ENCODE peak calls at places on chromosome 1, in nine cellular contexts. One of them, this sample, is unnamed.

GRCh38 chr1:196366817-196367495 is 241.3 kb downstream of the KCNT2 start:
- DNase-seq in CD8-positive, alpha-beta T cell: no peak
- DNase-seq in breast epithelium: no peak
- DNase-seq in endothelial cell of umbilical vein: peak; percentile 65
- DNase-seq in foreskin fibroblast: peak; percentile 9
- DNase-seq in colonic mucosa: no peak
- DNase-seq in fibroblast of pulmonary artery: peak; percentile 26
- DNase-seq in cardiac muscle cell: peak; percentile 30
- DNase-seq in dorsolateral prefrontal cortex: no peak
- DNase-seq in this sample: no peak

GRCh38 chr1:11338351-11338809 is 65.4 kb downstream of the UBIAD1 start:
- DNase-seq in CD8-positive, alpha-beta T cell: no peak
- DNase-seq in cardiac muscle cell: no peak
- DNase-seq in endothelial cell of umbilical vein: no peak
- DNase-seq in foreskin fibroblast: no peak
- DNase-seq in colonic mucosa: no peak
- DNase-seq in dorsolateral prefrontal cortex: no peak
- DNase-seq in fibroblast of pulmonary artery: no peak
- DNase-seq in breast epithelium: no peak
- DNase-seq in this sample: no peak

GRCh38 chr1:108049083-108049819 is 84.3 kb upstream of the VAV3 start:
- DNase-seq in dorsolateral prefrontal cortex: peak; percentile 35
- DNase-seq in CD8-positive, alpha-beta T cell: no peak
- DNase-seq in endothelial cell of umbilical vein: no peak
- DNase-seq in foreskin fibroblast: peak; percentile 70
- DNase-seq in cardiac muscle cell: peak; percentile 38
- DNase-seq in fibroblast of pulmonary artery: peak; percentile 18
- DNase-seq in breast epithelium: no peak
- DNase-seq in colonic mucosa: no peak
- DNase-seq in this sample: peak; percentile 29

GRCh38 chr1:53238197-53239155 is at the start of gene MAGOH:
- DNase-seq in foreskin fibroblast: peak; percentile 98
- DNase-seq in breast epithelium: peak; percentile 90
- DNase-seq in cardiac muscle cell: peak; percentile 98
- DNase-seq in colonic mucosa: peak; percentile 97
- DNase-seq in endothelial cell of umbilical vein: peak; percentile 97
- DNase-seq in dorsolateral prefrontal cortex: peak; percentile 94
- DNase-seq in CD8-positive, alpha-beta T cell: peak; percentile 96
- DNase-seq in fibroblast of pulmonary artery: peak; percentile 97
- DNase-seq in this sample: peak; percentile 80

GRCh38 chr1:230120949-230121381 is 53.9 kb downstream of the GALNT2 start:
- DNase-seq in cardiac muscle cell: peak; percentile 40
- DNase-seq in colonic mucosa: peak; percentile 74
- DNase-seq in endothelial cell of umbilical vein: peak; percentile 17
- DNase-seq in breast epithelium: no peak
- DNase-seq in dorsolateral prefrontal cortex: no peak
- DNase-seq in foreskin fibroblast: no peak
- DNase-seq in fibroblast of pulmonary artery: peak; percentile 44
- DNase-seq in CD8-positive, alpha-beta T cell: no peak
- DNase-seq in this sample: no peak

GRCh38 chr1:182235952-182236650 is 155.5 kb downstream of the GLUL start:
- DNase-seq in cardiac muscle cell: no peak
- DNase-seq in dorsolateral prefrontal cortex: peak; percentile 33
- DNase-seq in foreskin fibroblast: peak; percentile 71
- DNase-seq in colonic mucosa: peak; percentile 65
- DNase-seq in breast epithelium: no peak
- DNase-seq in fibroblast of pulmonary artery: no peak
- DNase-seq in CD8-positive, alpha-beta T cell: no peak
- DNase-seq in endothelial cell of umbilical vein: no peak
- DNase-seq in this sample: no peak

GRCh38 chr1:207251066-207251465 is 70.4 kb upstream of the CD55 start:
- DNase-seq in colonic mucosa: no peak
- DNase-seq in CD8-positive, alpha-beta T cell: no peak
- DNase-seq in breast epithelium: no peak
- DNase-seq in cardiac muscle cell: peak; percentile 70
- DNase-seq in endothelial cell of umbilical vein: no peak
- DNase-seq in dorsolateral prefrontal cortex: no peak
- DNase-seq in fibroblast of pulmonary artery: peak; percentile 31
- DNase-seq in foreskin fibroblast: no peak
- DNase-seq in this sample: no peak

GRCh38 chr1:168561989-168562388 is 14.4 kb upstream of the XCL1 start:
- DNase-seq in fibroblast of pulmonary artery: no peak
- DNase-seq in endothelial cell of umbilical vein: no peak
- DNase-seq in cardiac muscle cell: no peak
- DNase-seq in foreskin fibroblast: no peak
- DNase-seq in breast epithelium: no peak
- DNase-seq in colonic mucosa: no peak
- DNase-seq in CD8-positive, alpha-beta T cell: no peak
- DNase-seq in dorsolateral prefrontal cortex: no peak
- DNase-seq in this sample: no peak

GRCh38 chr1:69377507-69377906 is 190.2 kb upstream of the LRRC7 start:
- DNase-seq in breast epithelium: no peak
- DNase-seq in fibroblast of pulmonary artery: no peak
- DNase-seq in colonic mucosa: no peak
- DNase-seq in endothelial cell of umbilical vein: no peak
- DNase-seq in cardiac muscle cell: no peak
- DNase-seq in dorsolateral prefrontal cortex: no peak
- DNase-seq in CD8-positive, alpha-beta T cell: no peak
- DNase-seq in foreskin fibroblast: no peak
- DNase-seq in this sample: no peak

GRCh38 chr1:150877220-150877516 is 769 bp upstream of the ARNT start:
- DNase-seq in foreskin fibroblast: no peak
- DNase-seq in dorsolateral prefrontal cortex: no peak
- DNase-seq in fibroblast of pulmonary artery: no peak
- DNase-seq in cardiac muscle cell: peak; percentile 4
- DNase-seq in colonic mucosa: no peak
- DNase-seq in CD8-positive, alpha-beta T cell: no peak
- DNase-seq in breast epithelium: no peak
- DNase-seq in endothelial cell of umbilical vein: no peak
- DNase-seq in this sample: no peak

GRCh38 chr1:60598055-60598910 is 484.1 kb upstream of the NFIA start:
- DNase-seq in colonic mucosa: no peak
- DNase-seq in dorsolateral prefrontal cortex: no peak
- DNase-seq in breast epithelium: no peak
- DNase-seq in foreskin fibroblast: peak; percentile 32
- DNase-seq in cardiac muscle cell: no peak
- DNase-seq in fibroblast of pulmonary artery: peak; percentile 36
- DNase-seq in endothelial cell of umbilical vein: peak; percentile 59
- DNase-seq in CD8-positive, alpha-beta T cell: no peak
- DNase-seq in this sample: no peak

GRCh38 chr1:205286335-205286950 is 35.1 kb downstream of the NUAK2 start:
- DNase-seq in foreskin fibroblast: peak; percentile 18
- DNase-seq in CD8-positive, alpha-beta T cell: peak; percentile 76
- DNase-seq in dorsolateral prefrontal cortex: no peak
- DNase-seq in fibroblast of pulmonary artery: no peak
- DNase-seq in endothelial cell of umbilical vein: no peak
- DNase-seq in breast epithelium: no peak
- DNase-seq in colonic mucosa: no peak
- DNase-seq in cardiac muscle cell: peak; percentile 48
- DNase-seq in this sample: no peak

GRCh38 chr1:19644761-19645543 is 841 bp downstream of the NBL1 start:
- DNase-seq in colonic mucosa: peak; percentile 60
- DNase-seq in breast epithelium: no peak
- DNase-seq in endothelial cell of umbilical vein: peak; percentile 24
- DNase-seq in CD8-positive, alpha-beta T cell: peak; percentile 59
- DNase-seq in dorsolateral prefrontal cortex: no peak
- DNase-seq in fibroblast of pulmonary artery: no peak
- DNase-seq in cardiac muscle cell: no peak
- DNase-seq in foreskin fibroblast: peak; percentile 64
- DNase-seq in this sample: no peak

GRCh38 chr1:30752651-30752908 is 5.0 kb downstream of the LAPTM5 start:
- DNase-seq in breast epithelium: no peak
- DNase-seq in fibroblast of pulmonary artery: no peak
- DNase-seq in dorsolateral prefrontal cortex: no peak
- DNase-seq in endothelial cell of umbilical vein: no peak
- DNase-seq in CD8-positive, alpha-beta T cell: no peak
- DNase-seq in colonic mucosa: no peak
- DNase-seq in foreskin fibroblast: no peak
- DNase-seq in cardiac muscle cell: no peak
- DNase-seq in this sample: no peak

GRCh38 chr1:30749691-30750583 is 7.6 kb downstream of the LAPTM5 start:
- DNase-seq in endothelial cell of umbilical vein: no peak
- DNase-seq in foreskin fibroblast: no peak
- DNase-seq in breast epithelium: no peak
- DNase-seq in cardiac muscle cell: no peak
- DNase-seq in fibroblast of pulmonary artery: no peak
- DNase-seq in CD8-positive, alpha-beta T cell: peak; percentile 72
- DNase-seq in dorsolateral prefrontal cortex: no peak
- DNase-seq in colonic mucosa: no peak
- DNase-seq in this sample: no peak

GRCh38 chr1:30751830-30752650 is 5.5 kb downstream of the LAPTM5 start:
- DNase-seq in cardiac muscle cell: no peak
- DNase-seq in fibroblast of pulmonary artery: no peak
- DNase-seq in foreskin fibroblast: no peak
- DNase-seq in breast epithelium: no peak
- DNase-seq in dorsolateral prefrontal cortex: no peak
- DNase-seq in CD8-positive, alpha-beta T cell: no peak
- DNase-seq in endothelial cell of umbilical vein: no peak
- DNase-seq in colonic mucosa: no peak
- DNase-seq in this sample: no peak

GRCh38 chr1:30748699-30749401 is 8.7 kb downstream of the LAPTM5 start:
- DNase-seq in dorsolateral prefrontal cortex: no peak
- DNase-seq in fibroblast of pulmonary artery: peak; percentile 25
- DNase-seq in cardiac muscle cell: peak; percentile 21
- DNase-seq in breast epithelium: no peak
- DNase-seq in colonic mucosa: no peak
- DNase-seq in CD8-positive, alpha-beta T cell: no peak
- DNase-seq in endothelial cell of umbilical vein: peak; percentile 65
- DNase-seq in foreskin fibroblast: no peak
- DNase-seq in this sample: no peak

GRCh38 chr1:30750751-30751291 is 6.8 kb downstream of the LAPTM5 start:
- DNase-seq in breast epithelium: no peak
- DNase-seq in dorsolateral prefrontal cortex: no peak
- DNase-seq in endothelial cell of umbilical vein: no peak
- DNase-seq in foreskin fibroblast: no peak
- DNase-seq in fibroblast of pulmonary artery: no peak
- DNase-seq in cardiac muscle cell: no peak
- DNase-seq in colonic mucosa: no peak
- DNase-seq in CD8-positive, alpha-beta T cell: no peak
- DNase-seq in this sample: no peak
- H3K4me3 ChIP-seq in breast epithelium: no peak overlapping the region
- H3K4me3 ChIP-seq in dorsolateral prefrontal cortex: no peak overlapping the region
- H3K4me3 ChIP-seq in endothelial cell of umbilical vein: no peak overlapping the region
- H3K4me3 ChIP-seq in foreskin fibroblast: no peak overlapping the region
- H3K4me3 ChIP-seq in fibroblast of pulmonary artery: no peak overlapping the region
- H3K4me3 ChIP-seq in cardiac muscle cell: no peak overlapping the region
- H3K4me3 ChIP-seq in colonic mucosa: no peak overlapping the region
- H3K4me3 ChIP-seq in CD8-positive, alpha-beta T cell: peak overlapping the region; percentile 40
- H3K4me3 ChIP-seq in this sample: no peak overlapping the region

DNA sequence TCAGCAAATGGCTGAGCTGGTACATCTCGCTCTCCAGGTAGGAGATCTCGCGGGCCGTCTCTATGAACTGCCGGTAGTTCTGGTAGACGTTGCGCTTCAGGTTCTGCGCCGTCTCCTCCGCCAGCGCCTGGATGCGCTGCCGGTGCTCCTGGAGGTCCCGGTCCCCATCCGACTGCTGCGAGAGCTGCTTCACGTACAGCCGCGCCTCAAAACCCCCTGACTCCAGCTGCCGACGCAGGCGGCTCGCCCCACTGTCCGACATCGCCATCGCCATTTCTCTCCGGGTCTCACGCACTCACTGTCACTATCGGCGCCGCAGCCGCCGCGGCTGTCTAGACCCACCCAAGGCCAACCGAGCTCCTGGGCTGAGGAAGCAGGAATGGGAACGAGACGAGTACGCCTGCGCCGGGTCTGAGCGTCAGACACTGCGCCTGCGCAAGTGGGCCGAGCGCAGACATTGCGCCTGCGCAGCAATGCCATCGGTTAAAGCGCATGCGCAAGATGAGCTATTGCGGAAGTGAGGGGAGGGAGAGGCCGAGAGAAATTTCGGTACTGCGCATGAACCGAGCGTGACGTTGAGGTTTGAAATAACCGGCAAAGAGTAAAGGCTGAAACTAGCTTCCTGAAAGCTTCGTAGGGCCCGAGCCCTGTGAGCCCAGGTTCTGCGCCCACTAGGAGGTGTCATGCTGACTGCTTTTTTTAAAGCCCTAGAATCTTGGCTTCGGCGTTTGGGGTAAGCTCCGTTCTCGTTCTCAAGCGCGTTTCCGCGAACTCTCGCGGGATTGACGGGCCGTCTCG is at the start of gene EXOC8:
- DNase-seq in colonic mucosa: peak; percentile 97
- DNase-seq in foreskin fibroblast: peak; percentile 98
- DNase-seq in dorsolateral prefrontal cortex: peak; percentile 89
- DNase-seq in cardiac muscle cell: peak; percentile 98
- DNase-seq in endothelial cell of umbilical vein: peak; percentile 100
- DNase-seq in fibroblast of pulmonary artery: peak; percentile 98
- DNase-seq in breast epithelium: peak; percentile 93
- DNase-seq in CD8-positive, alpha-beta T cell: peak; percentile 98
- DNase-seq in this sample: peak; percentile 82
- TF ChIP-seq CTCF in colonic mucosa: no peak
- TF ChIP-seq CTCF in foreskin fibroblast: no peak
- TF ChIP-seq CTCF in dorsolateral prefrontal cortex: peak; percentile 23
- TF ChIP-seq CTCF in cardiac muscle cell: peak; percentile 4
- TF ChIP-seq CTCF in endothelial cell of umbilical vein: no peak
- TF ChIP-seq CTCF in fibroblast of pulmonary artery: no peak
- TF ChIP-seq CTCF in breast epithelium: peak; percentile 9
- TF ChIP-seq CTCF in CD8-positive, alpha-beta T cell: no peak
- TF ChIP-seq CTCF in this sample: no peak

DNA sequence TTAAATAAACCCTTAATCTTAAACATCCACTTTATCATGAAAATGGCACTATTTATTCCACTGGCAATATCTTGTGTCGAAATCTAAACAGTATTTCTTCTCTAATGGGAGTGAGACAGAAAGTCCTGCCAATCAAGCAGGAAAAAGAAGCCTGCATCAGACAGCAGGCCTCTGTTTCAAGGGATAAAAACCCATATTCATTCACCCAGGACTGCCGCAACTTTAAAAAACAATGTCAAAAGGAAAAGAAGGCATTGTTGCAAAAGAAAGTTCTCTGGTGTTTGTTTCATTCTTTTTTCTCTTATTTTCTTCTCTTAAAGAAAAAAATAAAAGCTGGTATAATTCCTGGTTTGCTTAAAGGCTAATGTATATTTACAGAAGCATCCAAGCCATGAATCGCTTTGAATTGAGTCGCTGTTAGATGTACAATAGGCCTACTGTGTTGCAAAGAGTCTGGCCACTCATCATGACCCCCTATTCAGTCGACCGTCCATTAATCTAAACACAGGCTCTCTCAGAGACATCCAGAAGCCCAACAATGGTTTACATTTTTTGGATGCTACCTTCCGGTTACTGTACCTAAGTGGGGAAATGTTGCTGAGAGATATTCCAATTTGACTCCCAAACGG is 48.7 kb upstream of the ZC3H11B start:
- DNase-seq in breast epithelium: no peak
- DNase-seq in dorsolateral prefrontal cortex: no peak
- DNase-seq in cardiac muscle cell: no peak
- DNase-seq in fibroblast of pulmonary artery: no peak
- DNase-seq in CD8-positive, alpha-beta T cell: no peak
- DNase-seq in endothelial cell of umbilical vein: no peak
- DNase-seq in foreskin fibroblast: no peak
- DNase-seq in colonic mucosa: no peak
- DNase-seq in this sample: no peak
- H3K4me3 ChIP-seq in breast epithelium: no peak overlapping the region
- H3K4me3 ChIP-seq in dorsolateral prefrontal cortex: peak overlapping the region; percentile 39
- H3K4me3 ChIP-seq in cardiac muscle cell: no peak overlapping the region
- H3K4me3 ChIP-seq in fibroblast of pulmonary artery: no peak overlapping the region
- H3K4me3 ChIP-seq in CD8-positive, alpha-beta T cell: no peak overlapping the region
- H3K4me3 ChIP-seq in endothelial cell of umbilical vein: no peak overlapping the region
- H3K4me3 ChIP-seq in foreskin fibroblast: no peak overlapping the region
- H3K4me3 ChIP-seq in colonic mucosa: no peak overlapping the region
- H3K4me3 ChIP-seq in this sample: no peak overlapping the region

GRCh38 chr1:58035523-58035922 is 511.0 kb downstream of the OMA1 start:
- DNase-seq in colonic mucosa: no peak
- DNase-seq in dorsolateral prefrontal cortex: no peak
- DNase-seq in CD8-positive, alpha-beta T cell: no peak
- DNase-seq in breast epithelium: no peak
- DNase-seq in fibroblast of pulmonary artery: no peak
- DNase-seq in cardiac muscle cell: peak; percentile 1
- DNase-seq in endothelial cell of umbilical vein: no peak
- DNase-seq in foreskin fibroblast: no peak
- DNase-seq in this sample: no peak
- TF ChIP-seq CTCF in colonic mucosa: no peak
- TF ChIP-seq CTCF in dorsolateral prefrontal cortex: no peak
- TF ChIP-seq CTCF in CD8-positive, alpha-beta T cell: no peak
- TF ChIP-seq CTCF in breast epithelium: no peak
- TF ChIP-seq CTCF in fibroblast of pulmonary artery: no peak
- TF ChIP-seq CTCF in cardiac muscle cell: peak; percentile 3
- TF ChIP-seq CTCF in endothelial cell of umbilical vein: no peak
- TF ChIP-seq CTCF in foreskin fibroblast: peak; percentile 22
- TF ChIP-seq CTCF in this sample: no peak